ENCODE peak calls at places on chromosomes 13 and 19, in six cellular contexts. G, Z, P, Q, S and M are unnamed samples.

GRCh38 chr13:92260363-92260762 is 861.9 kb downstream of the GPC5 start:
- DNase-seq in G (no peak), Z (no peak), P (no peak), Q (no peak), S (no peak), M (peak)

GRCh38 chr13:29411493-29411892 is 184.0 kb downstream of the SLC7A1 start:
- DNase-seq in G (peak), Z (peak), P (peak), Q (peak), S (no peak), M (peak)

GRCh38 chr13:80084086-80084676 is 256.7 kb downstream of the SPRY2 start:
- DNase-seq in G (peak), Z (peak), P (peak), Q (peak), S (no peak), M (peak)

GRCh38 chr19:15576526-15577156 is 38.4 kb upstream of the CYP4F8 start:
- DNase-seq in G (no peak), Z (no peak), P (no peak), Q (no peak), S (no peak), M (no peak)

GRCh38 chr19:3359850-3360493 is 6.4 kb upstream of the NFIC start:
- DNase-seq in G (no peak), Z (no peak), P (no peak), Q (no peak), S (no peak), M (peak)

GRCh38 chr19:46748325-46749109 is 2.3 kb upstream of the STRN4 start:
- DNase-seq in G (peak), Z (no peak), P (peak), Q (peak), S (no peak), M (peak)

GRCh38 chr13:49667773-49668172 is 23.5 kb downstream of the EBPL start:
- DNase-seq in G (no peak), Z (no peak), P (peak), Q (no peak), S (no peak), M (no peak)

GRCh38 chr13:99278199-99278598 is 20.0 kb upstream of the GPR18 start:
- DNase-seq in G (no peak), Z (no peak), P (no peak), Q (no peak), S (no peak), M (no peak)

GRCh38 chr13:32538234-32538620 is 368 bp downstream of the N4BP2L2 start:
- DNase-seq in G (peak), Z (no peak), P (peak), Q (peak), S (peak), M (no peak)

GRCh38 chr13:43785681-43786471 is 896 bp downstream of the ENOX1 start:
- DNase-seq in G (peak), Z (no peak), P (peak), Q (peak), S (peak), M (peak)

GRCh38 chr19:48780684-48781391 is 25.5 kb downstream of the FGF21 start:
- DNase-seq in G (peak), Z (no peak), P (peak), Q (peak), S (no peak), M (no peak)

GRCh38 chr13:83450586-83450985 is 431.7 kb downstream of the SLITRK1 start:
- DNase-seq in G (no peak), Z (no peak), P (no peak), Q (no peak), S (no peak), M (no peak)

GRCh38 chr13:107192289-107192688 is 624.4 kb upstream of the ARGLU1 start:
- DNase-seq in G (no peak), Z (no peak), P (no peak), Q (no peak), S (no peak), M (no peak)

GRCh38 chr13:106033634-106034033 is 501.8 kb downstream of the EFNB2 start:
- DNase-seq in G (peak), Z (no peak), P (peak), Q (peak), S (no peak), M (peak)

DNA sequence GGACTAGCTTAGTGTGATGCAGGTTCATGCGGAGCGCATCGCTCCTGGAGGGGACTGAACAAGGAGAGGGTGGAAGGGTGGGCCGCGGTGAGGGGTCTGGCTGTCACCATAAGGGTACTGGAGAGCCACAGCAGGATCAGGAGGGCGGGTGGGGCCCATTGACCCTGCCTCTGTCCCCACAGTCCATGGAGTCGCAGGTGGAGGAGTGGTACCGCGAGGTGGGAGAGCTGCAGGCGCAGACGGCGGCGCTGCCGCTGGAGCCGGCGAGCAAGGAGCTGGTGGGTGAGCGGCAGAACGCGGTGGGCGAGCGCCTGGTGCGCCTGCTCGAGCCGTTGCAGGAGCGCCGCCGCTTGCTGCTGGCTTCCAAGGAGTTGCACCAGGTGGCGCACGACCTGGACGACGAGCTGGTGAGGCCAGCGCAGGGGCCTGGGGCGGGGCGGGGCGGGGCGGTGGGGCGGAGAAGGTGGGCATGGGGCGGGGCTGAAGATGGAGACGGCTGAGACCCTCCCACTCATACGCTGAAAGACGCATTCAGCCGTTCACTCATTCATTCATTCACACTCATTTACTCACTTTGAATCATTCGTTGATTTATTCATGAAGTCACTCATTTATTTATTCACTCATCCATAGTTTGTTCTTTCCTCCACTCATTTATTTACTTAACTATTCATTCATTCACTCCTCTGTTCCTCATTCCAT is 27.5 kb upstream of the SHKBP1 start:
- DNase-seq in G (peak), Z (no peak), P (peak), Q (peak), S (no peak), M (peak)
- TF ChIP-seq CTCF in G (peak), Z (peak), P (no peak), Q (peak), S (no peak), M (peak)

GRCh38 chr19:35498220-35498619 is 8.0 kb upstream of the KRTDAP start:
- DNase-seq in G (no peak), Z (no peak), P (no peak), Q (no peak), S (no peak), M (no peak)

GRCh38 chr19:35498984-35499383 is 8.7 kb upstream of the KRTDAP start:
- DNase-seq in G (no peak), Z (no peak), P (no peak), Q (no peak), S (no peak), M (no peak)

GRCh38 chr19:35495107-35496064 is 5.1 kb upstream of the KRTDAP start:
- DNase-seq in G (peak), Z (peak), P (peak), Q (peak), S (peak), M (peak)

GRCh38 chr19:35500611-35501010 is 10.3 kb upstream of the KRTDAP start:
- DNase-seq in G (no peak), Z (no peak), P (no peak), Q (no peak), S (no peak), M (no peak)

GRCh38 chr19:35497406-35497805 is 7.1 kb upstream of the KRTDAP start:
- DNase-seq in G (no peak), Z (no peak), P (no peak), Q (no peak), S (no peak), M (no peak)
- TF ChIP-seq CTCF in G (no peak), Z (no peak), P (no peak), Q (no peak), S (no peak), M (no peak)

GRCh38 chr13:114120486-114121430 is 11.7 kb downstream of the RASA3 start:
- DNase-seq in G (peak), Z (no peak), P (no peak), Q (no peak), S (no peak), M (no peak)

GRCh38 chr13:114118086-114118762 is 14.2 kb downstream of the RASA3 start:
- DNase-seq in G (no peak), Z (no peak), P (no peak), Q (peak), S (peak), M (no peak)

GRCh38 chr13:114119196-114119595 is 13.2 kb downstream of the RASA3 start:
- DNase-seq in G (peak), Z (peak), P (peak), Q (peak), S (no peak), M (peak)

GRCh38 chr13:114116734-114117133 is 15.7 kb downstream of the RASA3 start:
- DNase-seq in G (no peak), Z (no peak), P (no peak), Q (no peak), S (no peak), M (no peak)

GRCh38 chr13:114118763-114119123 is 13.7 kb downstream of the RASA3 start:
- DNase-seq in G (peak), Z (no peak), P (peak), Q (no peak), S (no peak), M (peak)
- TF ChIP-seq CTCF in G (no peak), Z (no peak), P (no peak), Q (no peak), S (no peak), M (no peak)

DNA sequence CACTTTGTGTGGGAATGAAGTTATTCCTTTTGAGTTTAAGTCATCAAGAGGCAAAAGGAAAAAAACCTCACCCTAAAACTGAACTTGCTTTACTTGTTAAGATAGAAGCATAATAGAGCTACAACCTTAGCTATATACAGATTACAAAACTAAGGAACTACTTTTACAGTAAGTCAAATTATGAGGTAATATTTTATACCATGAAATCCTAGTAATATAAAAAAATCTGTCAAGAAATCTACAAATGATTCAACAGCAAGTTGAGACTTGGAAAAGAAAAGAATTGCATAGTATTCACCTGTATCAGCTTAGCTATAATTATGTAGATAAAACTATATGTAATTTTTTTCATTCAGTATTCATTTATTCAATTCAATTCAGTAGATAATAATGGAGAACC is 335.3 kb downstream of the KLF5 start:
- DNase-seq in G (no peak), Z (no peak), P (no peak), Q (no peak), S (no peak), M (no peak)
- TF ChIP-seq CTCF in G (no peak), Z (no peak), P (no peak), Q (no peak), S (no peak), M (no peak)

GRCh38 chr13:62627226-62627625 is 1211.6 kb upstream of the PCDH20 start:
- DNase-seq in G (no peak), Z (no peak), P (no peak), Q (no peak), S (no peak), M (no peak)

GRCh38 chr13:62625214-62625613 is 1209.6 kb upstream of the PCDH20 start:
- DNase-seq in G (no peak), Z (no peak), P (no peak), Q (no peak), S (no peak), M (no peak)

GRCh38 chr13:62629618-62630017 is 1214.0 kb upstream of the PCDH20 start:
- DNase-seq in G (no peak), Z (no peak), P (no peak), Q (no peak), S (no peak), M (no peak)

GRCh38 chr13:62631124-62631523 is 1215.5 kb upstream of the PCDH20 start:
- DNase-seq in G (no peak), Z (no peak), P (no peak), Q (no peak), S (no peak), M (no peak)

GRCh38 chr13:62626771-62627170 is 1211.1 kb upstream of the PCDH20 start:
- DNase-seq in G (no peak), Z (no peak), P (no peak), Q (no peak), S (no peak), M (peak)
- TF ChIP-seq CTCF in G (no peak), Z (no peak), P (peak), Q (peak), S (no peak), M (peak)

GRCh38 chr19:14112809-14113385 is 4.7 kb downstream of the PRKACA start:
- DNase-seq in G (peak), Z (no peak), P (no peak), Q (no peak), S (no peak), M (no peak)

GRCh38 chr19:14112051-14112808 is 5.3 kb downstream of the PRKACA start:
- DNase-seq in G (no peak), Z (no peak), P (peak), Q (no peak), S (no peak), M (no peak)

GRCh38 chr19:14114854-14115253 is 2.7 kb downstream of the PRKACA start:
- DNase-seq in G (no peak), Z (no peak), P (peak), Q (no peak), S (no peak), M (no peak)

GRCh38 chr19:14114439-14114838 is 3.1 kb downstream of the PRKACA start:
- DNase-seq in G (no peak), Z (no peak), P (no peak), Q (no peak), S (no peak), M (no peak)

DNA sequence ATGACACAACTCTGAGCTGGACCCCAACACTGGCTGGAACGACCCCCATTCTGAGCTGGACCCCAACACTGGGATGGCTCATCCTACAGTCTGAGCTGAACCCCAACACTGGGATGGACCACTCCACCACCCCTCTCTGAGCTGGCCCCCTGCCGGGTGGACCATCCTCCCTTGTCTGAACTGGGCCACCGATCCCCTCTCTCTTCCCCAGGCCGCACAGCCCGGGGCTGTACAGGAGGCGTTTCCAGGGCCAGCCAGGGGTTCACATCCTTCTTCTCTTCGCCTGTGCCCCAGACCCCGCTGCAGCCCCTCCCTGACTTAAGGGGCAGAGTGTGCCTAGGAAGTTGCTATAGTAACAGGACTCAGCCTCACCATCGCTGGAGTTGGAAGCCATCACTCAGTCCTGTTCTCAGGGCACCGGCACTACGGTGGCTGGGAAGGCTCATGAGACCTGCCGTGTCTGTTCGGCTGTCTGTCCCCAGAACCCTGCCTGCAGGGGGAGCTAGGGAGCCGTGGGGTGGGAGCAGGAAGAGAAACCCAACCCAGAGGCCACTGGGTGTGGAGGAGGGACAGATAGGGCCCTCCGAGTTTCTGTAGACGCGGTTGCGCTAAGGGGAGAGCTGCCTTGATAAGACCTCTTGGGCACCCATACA is 3.7 kb downstream of the PRKACA start:
- DNase-seq in G (no peak), Z (no peak), P (no peak), Q (no peak), S (no peak), M (no peak)
- TF ChIP-seq CTCF in G (peak), Z (peak), P (peak), Q (peak), S (no peak), M (peak)

DNA sequence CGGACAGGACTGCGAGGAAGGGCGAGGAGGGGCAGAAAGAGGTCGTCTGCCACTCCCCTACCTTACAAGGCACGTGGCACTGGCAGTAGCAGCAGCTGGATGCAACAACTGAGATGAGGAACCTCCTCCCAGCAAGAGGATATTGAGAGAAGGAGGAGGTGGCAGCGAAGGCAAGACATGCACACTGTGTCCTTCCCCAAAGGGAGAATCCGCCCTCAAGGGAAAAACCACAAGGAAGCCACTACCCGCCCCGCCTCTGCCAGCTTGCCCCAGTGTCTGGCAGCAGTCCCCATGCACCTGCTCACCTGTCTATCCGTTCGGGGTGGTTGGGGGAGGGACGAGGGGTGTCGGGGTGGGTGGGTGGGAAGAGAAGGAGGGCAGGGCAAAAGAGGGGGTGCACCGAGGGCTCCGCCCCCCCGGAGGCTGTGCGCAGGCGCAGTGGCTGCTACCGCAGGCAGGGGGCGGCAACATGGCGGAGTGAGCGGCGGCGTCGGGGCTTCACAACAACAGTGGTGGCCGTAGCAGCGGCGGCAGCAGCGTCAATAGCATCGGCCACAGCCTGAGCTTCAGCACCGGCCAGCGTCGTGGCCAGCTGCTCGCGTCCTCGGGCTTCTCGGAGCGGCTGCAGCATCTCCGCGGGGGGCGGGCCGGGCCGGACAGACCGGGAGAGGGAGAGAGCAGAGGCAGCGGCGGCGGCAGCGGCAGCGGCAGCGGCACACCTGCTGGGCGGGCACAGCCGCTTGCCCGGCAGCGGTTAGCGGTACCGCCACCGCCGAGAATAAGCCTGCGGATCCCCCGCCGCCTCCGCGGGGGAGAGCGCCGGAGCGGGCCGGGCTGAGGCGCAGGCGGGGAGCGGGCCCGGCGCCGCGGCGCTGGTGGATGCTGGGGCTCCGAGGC is at the start of gene NBEA:
- DNase-seq in G (peak), Z (peak), P (peak), Q (peak), S (peak), M (peak)
- TF ChIP-seq CTCF in G (no peak), Z (peak), P (no peak), Q (peak), S (peak), M (no peak)

GRCh38 chr19:57576661-57577060 is 2.0 kb downstream of the ZNF416 start:
- DNase-seq in G (no peak), Z (no peak), P (no peak), Q (no peak), S (no peak), M (no peak)

GRCh38 chr19:57583521-57584416 is at the start of gene ZIK1:
- DNase-seq in G (peak), Z (peak), P (peak), Q (peak), S (peak), M (peak)

GRCh38 chr19:57583104-57583520 is 833 bp upstream of the ZIK1 start:
- DNase-seq in G (no peak), Z (no peak), P (no peak), Q (no peak), S (no peak), M (no peak)

DNA sequence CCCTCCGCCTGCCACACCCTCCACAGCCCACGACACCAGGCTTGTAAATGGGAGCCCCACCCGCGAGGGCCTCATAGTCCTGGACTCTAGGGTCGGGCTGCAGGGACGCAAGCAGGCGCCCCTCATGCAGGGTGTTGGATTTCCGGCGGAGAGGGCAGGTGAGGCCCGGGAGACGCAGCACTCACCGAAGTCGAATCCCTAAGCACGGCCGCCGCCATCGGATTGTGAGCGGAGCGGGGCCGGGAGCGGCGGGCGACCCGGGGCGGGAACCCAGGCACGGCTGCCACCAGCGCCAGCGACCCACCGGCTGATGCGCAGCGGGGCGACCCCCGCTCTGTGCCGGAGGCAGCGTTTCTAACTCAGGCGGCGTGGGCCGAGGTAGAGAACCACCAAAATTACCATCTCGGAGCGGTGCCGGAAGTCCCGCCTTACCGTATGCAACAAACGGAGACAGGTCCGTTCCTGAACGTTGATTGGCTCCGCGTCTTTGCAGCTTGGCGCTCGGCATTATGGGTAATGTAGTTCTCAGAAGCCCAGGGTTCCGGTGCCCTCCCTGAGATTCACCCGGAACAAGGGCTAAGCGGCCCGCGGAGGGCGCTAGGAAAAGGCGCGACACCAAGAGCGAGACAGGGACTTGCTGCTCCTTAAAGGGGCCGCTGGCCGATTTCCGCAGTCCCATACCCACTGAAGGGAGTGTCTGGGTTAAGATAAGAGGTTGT is at the start of gene ZNF416:
- DNase-seq in G (peak), Z (peak), P (peak), Q (peak), S (peak), M (peak)
- TF ChIP-seq CTCF in G (peak), Z (no peak), P (peak), Q (peak), S (no peak), M (peak)